ENCODE peak calls at places on chromosome 19, in six cellular contexts. F, Z, C, H, E and Y are unnamed samples.

GRCh38 chr19:54337858-54338230 is 1.1 kb downstream of the LILRA4 start:
- DNase-seq in F (no peak), Z (no peak), C (no peak), H (no peak), E (no peak), Y (no peak)

GRCh38 chr19:38683393-38684077 is 36.1 kb downstream of the ACTN4 start:
- DNase-seq in F (peak; percentile 65), Z (peak; percentile 99), C (peak; percentile 51), H (no peak), E (no peak), Y (peak; percentile 96)

GRCh38 chr19:48006762-48007161 is 12.3 kb downstream of the ELSPBP1 start:
- DNase-seq in F (peak; percentile 23), Z (peak; percentile 14), C (no peak), H (no peak), E (no peak), Y (no peak)

GRCh38 chr19:52200044-52200443 is 10.2 kb downstream of the PPP2R1A start:
- DNase-seq in F (no peak), Z (no peak), C (no peak), H (no peak), E (no peak), Y (no peak)

GRCh38 chr19:17450264-17451075 is 2.0 kb upstream of the TMEM221 start:
- DNase-seq in F (no peak), Z (peak; percentile 14), C (no peak), H (no peak), E (no peak), Y (peak; percentile 24)

GRCh38 chr19:36528921-36529518 is 949 bp upstream of the ZNF260 start:
- DNase-seq in F (peak; percentile 13), Z (no peak), C (no peak), H (peak; percentile 4), E (no peak), Y (peak; percentile 26)

GRCh38 chr19:57320180-57321084 is at the start of gene ZNF543:
- DNase-seq in F (peak; percentile 95), Z (peak; percentile 97), C (peak; percentile 91), H (peak; percentile 95), E (peak; percentile 98), Y (peak; percentile 89)

GRCh38 chr19:4640247-4641000 is 1.1 kb downstream of the TNFAIP8L1 start:
- DNase-seq in F (no peak), Z (no peak), C (no peak), H (no peak), E (no peak), Y (no peak)

GRCh38 chr19:35673121-35673804 is 6.9 kb downstream of the UPK1A start:
- DNase-seq in F (peak; percentile 46), Z (peak; percentile 74), C (peak; percentile 11), H (peak; percentile 55), E (no peak), Y (peak; percentile 66)

GRCh38 chr19:571127-571974 is 1.0 kb upstream of the BSG start:
- DNase-seq in F (peak; percentile 32), Z (peak; percentile 49), C (peak; percentile 50), H (peak; percentile 47), E (no peak), Y (peak; percentile 77)

GRCh38 chr19:10395436-10395835 is 7.9 kb downstream of the CDC37 start:
- DNase-seq in F (no peak), Z (no peak), C (no peak), H (no peak), E (no peak), Y (no peak)

GRCh38 chr19:10112037-10112751 is 701 bp downstream of the P2RY11 start:
- DNase-seq in F (no peak), Z (no peak), C (peak; percentile 43), H (no peak), E (no peak), Y (no peak)